ENCODE peak calls at places on chromosome 3, in four cellular contexts. L is K562, T is HepG2, J is HCT116. U is an unnamed sample.

GRCh38 chr3:128321418-128321817 is 145.3 kb downstream of the DNAJB8 start:
- DNase-seq in J (no peak), L (no peak), T (no peak), U (no peak)

GRCh38 chr3:60979861-60980739 is 271.2 kb downstream of the FHIT start:
- DNase-seq in J (no peak), T (no peak), L (no peak), U (no peak)

GRCh38 chr3:71401695-71402231 is 181.8 kb downstream of the FOXP1 start:
- DNase-seq in L (no peak), J (no peak), T (no peak), U (no peak)

GRCh38 chr3:57974796-57975388 is 33.3 kb upstream of the FLNB start:
- DNase-seq in J (peak), T (peak), L (peak), U (peak)

GRCh38 chr3:66441124-66441523 is 59.7 kb downstream of the LRIG1 start:
- DNase-seq in T (no peak), J (no peak), L (no peak), U (no peak)

GRCh38 chr3:176839447-176839846 is 357.8 kb downstream of the TBL1XR1 start:
- DNase-seq in J (no peak), L (no peak), T (no peak), U (no peak)

GRCh38 chr3:8840556-8840955 is 71.1 kb upstream of the OXTR start:
- DNase-seq in T (no peak), L (no peak), J (no peak), U (no peak)

GRCh38 chr3:197212290-197212689 is 86.1 kb downstream of the DLG1 start:
- DNase-seq in L (no peak), J (no peak), T (no peak), U (no peak)

GRCh38 chr3:43309372-43310305 is 23.3 kb downstream of the SNRK start:
- DNase-seq in L (no peak), J (no peak), T (no peak), U (no peak)

GRCh38 chr3:48516571-48516970 is 12.6 kb upstream of the SHISA5 start:
- DNase-seq in L (no peak), J (no peak), T (no peak), U (no peak)

GRCh38 chr3:31450345-31450744 is 82.4 kb upstream of the STT3B start:
- DNase-seq in L (no peak), J (no peak), T (no peak), U (no peak)

GRCh38 chr3:31449318-31449717 is 83.4 kb upstream of the STT3B start:
- DNase-seq in L (no peak), T (no peak), J (no peak), U (no peak)

GRCh38 chr3:31446411-31446810 is 86.3 kb upstream of the STT3B start:
- DNase-seq in L (no peak), J (no peak), T (no peak), U (no peak)

GRCh38 chr3:31448882-31449243 is 83.9 kb upstream of the STT3B start:
- DNase-seq in J (no peak), T (no peak), L (no peak), U (no peak)

DNA sequence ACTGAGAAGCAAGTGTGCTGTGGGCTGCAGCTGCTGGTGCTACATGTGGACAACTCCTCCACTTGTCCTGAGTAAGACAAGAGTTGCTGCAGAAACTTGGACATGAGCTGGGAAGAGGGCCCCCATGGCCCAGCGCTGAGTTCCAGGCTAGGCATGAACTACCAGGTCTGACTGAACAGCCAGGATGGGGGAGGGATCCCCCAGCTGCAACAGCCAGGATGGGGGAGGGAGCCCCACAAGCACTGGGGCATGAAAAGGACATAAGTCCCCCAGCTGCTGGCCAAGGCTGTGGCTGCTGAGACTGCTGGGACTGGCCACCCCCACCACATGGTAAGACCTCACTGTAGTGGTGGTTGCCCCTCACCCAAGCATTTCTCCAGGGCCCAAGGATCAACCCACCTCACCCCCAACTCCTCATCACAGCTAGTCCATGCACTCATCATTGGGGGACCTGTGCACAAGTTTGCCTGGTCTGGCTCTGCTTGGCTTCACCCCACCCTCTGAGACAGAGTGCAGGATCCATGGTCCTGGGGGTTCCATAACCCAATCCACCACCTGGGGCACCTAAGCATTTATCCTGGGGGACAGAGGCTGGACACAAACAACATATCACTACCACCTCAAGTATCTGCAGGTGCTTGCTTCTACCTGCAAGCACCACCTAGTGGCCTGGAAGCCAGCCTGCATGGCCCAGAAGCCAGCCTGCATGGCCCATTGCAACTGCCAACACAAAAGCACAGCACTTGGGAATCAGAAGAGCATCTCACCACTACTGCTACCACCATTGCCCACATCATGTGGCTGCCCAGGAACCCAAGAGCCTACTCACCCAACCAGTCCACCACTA is 84.5 kb upstream of the STT3B start:
- DNase-seq in L (peak), J (peak), T (peak), U (no peak)
- TF ChIP-seq ELF1 in L (no peak), J (no peak), T (no peak), U (no peak)

GRCh38 chr3:108401836-108402235 is 105.5 kb downstream of the HHLA2 start:
- DNase-seq in T (no peak), L (no peak), J (no peak), U (no peak)
- TF ChIP-seq RAD21 in T (no peak), L (no peak), J (no peak), U (no peak)

GRCh38 chr3:31941230-31941632 is 39.8 kb downstream of the OSBPL10 start:
- DNase-seq in J (no peak), L (no peak), T (peak), U (no peak)
- TF ChIP-seq ELF1 in J (no peak), L (no peak), T (no peak), U (no peak)

GRCh38 chr3:141646760-141647561 is 91.1 kb upstream of the RNF7 start:
- DNase-seq in L (peak), J (peak), T (peak), U (peak)

GRCh38 chr3:141643391-141643790 is 94.7 kb upstream of the RNF7 start:
- DNase-seq in J (no peak), T (no peak), L (no peak), U (no peak)

GRCh38 chr3:141643816-141644215 is 94.3 kb upstream of the RNF7 start:
- DNase-seq in T (no peak), L (no peak), J (no peak), U (no peak)

GRCh38 chr3:141647562-141647915 is 90.6 kb upstream of the RNF7 start:
- DNase-seq in J (no peak), T (no peak), L (no peak), U (no peak)

DNA sequence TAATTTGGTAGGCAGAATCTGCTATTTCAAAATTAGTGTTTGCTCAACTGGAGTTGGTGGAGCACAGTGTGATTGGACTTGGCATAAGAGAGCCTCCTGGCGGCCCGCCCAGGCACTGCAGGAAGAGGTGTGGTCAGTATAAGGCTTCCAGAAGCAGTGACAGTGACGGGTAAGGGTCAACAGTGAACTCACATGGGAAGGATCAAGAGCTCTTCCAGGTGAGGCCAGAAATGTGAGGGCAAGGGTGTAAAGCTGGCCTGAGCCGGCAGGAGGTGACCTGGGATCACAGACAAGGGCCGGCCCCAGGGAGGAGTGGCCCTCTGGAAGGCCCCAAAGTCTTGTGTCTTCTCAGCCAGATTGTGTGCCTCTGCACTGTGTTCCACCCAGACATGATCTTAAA is 93.2 kb upstream of the RNF7 start:
- DNase-seq in L (peak), J (peak), T (peak), U (peak)
- TF ChIP-seq RAD21 in L (peak), J (peak), T (peak), U (peak)

GRCh38 chr3:55585856-55586255 is 98.8 kb upstream of the WNT5A start:
- DNase-seq in J (no peak), T (no peak), L (no peak), U (no peak)
- TF ChIP-seq ELF1 in J (no peak), T (no peak), L (no peak), U (no peak)

GRCh38 chr3:73459711-73460110 is 165.0 kb downstream of the PDZRN3 start:
- DNase-seq in T (no peak), L (no peak), J (no peak), U (no peak)
- TF ChIP-seq RAD21 in T (no peak), L (no peak), J (no peak), U (no peak)

GRCh38 chr3:52433328-52434060 is 11.4 kb downstream of the SEMA3G start:
- DNase-seq in L (no peak), T (no peak), J (no peak), U (peak)
- TF ChIP-seq ELF1 in L (no peak), T (no peak), J (no peak), U (no peak)

DNA sequence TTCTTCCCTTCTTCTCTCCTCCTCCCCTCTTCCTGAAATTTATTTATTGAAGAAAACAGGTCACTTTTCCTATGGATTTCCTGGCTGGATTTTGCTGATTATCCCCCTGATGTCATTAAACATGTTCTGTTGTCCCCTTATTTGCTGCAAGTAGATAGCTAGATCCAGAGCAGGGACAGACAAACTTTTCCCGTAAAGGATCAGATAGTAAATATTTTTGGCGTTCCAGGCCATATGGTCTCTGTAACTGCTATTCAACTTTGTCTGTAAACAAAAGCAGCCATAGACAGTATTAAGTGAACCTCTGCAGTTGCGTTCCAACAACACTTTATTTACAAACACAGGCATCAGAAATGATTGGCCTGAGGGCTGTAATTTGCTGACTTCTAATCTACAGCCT is 241.3 kb downstream of the NEK10 start:
- DNase-seq in T (no peak), J (no peak), L (no peak), U (peak)
- TF ChIP-seq RAD21 in T (no peak), J (no peak), L (no peak), U (no peak)

U was measured in SK-N-SH.